ENCODE peak calls at places on chromosomes 2 and 18, in nine cellular contexts. G is HL-60, X is Calu3, M is kidney, O is colonic mucosa, J is nephron progenitor cell, A is AG04450, B is mammary epithelial cell, Q is fibroblast of mammary gland. R is an unnamed sample.

GRCh38 chr2:173584676-173585453 is 230.2 kb downstream of the CDCA7 start:
- DNase-seq in G (no peak), X (no peak), M (no peak), O (no peak), J (no peak), A (no peak), B (no peak), Q (no peak), R (no peak)

GRCh38 chr2:3309496-3310355 is 67.9 kb downstream of the EIPR1 start:
- DNase-seq in G (no peak), X (no peak), M (peak), O (no peak), J (no peak), A (no peak), B (no peak), Q (no peak), R (no peak)

GRCh38 chr18:49487711-49488310 is 777 bp upstream of the C18orf32 start:
- DNase-seq in G (no peak), X (no peak), M (no peak), O (no peak), J (no peak), A (no peak), B (no peak), Q (peak), R (no peak)

GRCh38 chr2:96241901-96242611 is 23.7 kb downstream of the TMEM127 start:
- DNase-seq in G (peak), X (no peak), M (peak), O (no peak), J (no peak), A (peak), B (peak), Q (peak), R (no peak)

GRCh38 chr2:207284556-207285450 is 119.1 kb upstream of the KLF7 start:
- DNase-seq in G (no peak), X (no peak), M (no peak), O (no peak), J (no peak), A (no peak), B (no peak), Q (no peak), R (no peak)

GRCh38 chr18:13725566-13726227 is 661 bp downstream of the FAM210A start:
- DNase-seq in G (peak), X (no peak), M (no peak), O (peak), J (no peak), A (no peak), B (peak), Q (peak), R (no peak)

GRCh38 chr18:13500891-13501887 is 225.2 kb downstream of the FAM210A start:
- DNase-seq in G (no peak), X (peak), M (no peak), O (no peak), J (no peak), A (no peak), B (peak), Q (peak), R (no peak)

GRCh38 chr2:197710424-197711042 is 5.4 kb downstream of the MARS2 start:
- DNase-seq in G (no peak), X (no peak), M (no peak), O (no peak), J (no peak), A (no peak), B (no peak), Q (no peak), R (no peak)

GRCh38 chr2:19982268-19982667 is 7.6 kb downstream of the WDR35 start:
- DNase-seq in G (no peak), X (no peak), M (no peak), O (no peak), J (no peak), A (no peak), B (no peak), Q (peak), R (no peak)

GRCh38 chr2:195494452-195494851 is 162.6 kb upstream of the SLC39A10 start:
- DNase-seq in G (no peak), X (no peak), M (no peak), O (no peak), J (no peak), A (no peak), B (no peak), Q (peak), R (no peak)

GRCh38 chr2:59830601-59831000 is 722.9 kb downstream of the BCL11A start:
- DNase-seq in G (no peak), X (no peak), M (no peak), O (no peak), J (no peak), A (no peak), B (no peak), Q (no peak), R (no peak)

GRCh38 chr2:164112105-164112504 is 376.3 kb upstream of the FIGN start:
- DNase-seq in G (no peak), X (no peak), M (no peak), O (no peak), J (no peak), A (no peak), B (no peak), Q (no peak), R (no peak)

GRCh38 chr2:32003791-32004190 is 7.0 kb downstream of the MEMO1 start:
- DNase-seq in G (no peak), X (no peak), M (no peak), O (no peak), J (no peak), A (no peak), B (peak), Q (no peak), R (no peak)

GRCh38 chr18:27959101-27959500 is 217.8 kb downstream of the CDH2 start:
- DNase-seq in G (no peak), X (no peak), M (no peak), O (no peak), J (no peak), A (no peak), B (no peak), Q (no peak), R (no peak)

GRCh38 chr2:145007673-145008263 is 487.8 kb upstream of the ZEB2 start:
- DNase-seq in G (no peak), X (no peak), M (no peak), O (no peak), J (no peak), A (no peak), B (peak), Q (peak), R (no peak)

GRCh38 chr2:200810967-200811335 is 759 bp upstream of the BZW1 start:
- DNase-seq in G (no peak), X (no peak), M (no peak), O (no peak), J (no peak), A (no peak), B (no peak), Q (no peak), R (no peak)

GRCh38 chr2:200810252-200810650 is 1.5 kb upstream of the BZW1 start:
- DNase-seq in G (peak), X (peak), M (no peak), O (peak), J (no peak), A (peak), B (peak), Q (peak), R (peak)

GRCh38 chr2:200814276-200814815 is 2.6 kb downstream of the BZW1 start:
- DNase-seq in G (no peak), X (no peak), M (no peak), O (no peak), J (no peak), A (no peak), B (no peak), Q (no peak), R (no peak)

GRCh38 chr2:200811336-200812121 is at the start of gene BZW1:
- DNase-seq in G (peak), X (peak), M (peak), O (peak), J (peak), A (peak), B (peak), Q (peak), R (peak)

GRCh38 chr2:200812122-200813022 is 662 bp downstream of the BZW1 start:
- DNase-seq in G (peak), X (peak), M (peak), O (peak), J (peak), A (no peak), B (peak), Q (peak), R (no peak)
- TF ChIP-seq CTCF in G (peak), X (peak), M (peak), O (peak), J (peak), A (peak), B (peak), Q (peak), R (peak)

GRCh38 chr18:63949068-63949737 is at the start of gene HMSD:
- DNase-seq in G (no peak), X (peak), M (peak), O (peak), J (peak), A (no peak), B (peak), Q (peak), R (no peak)
- TF ChIP-seq CTCF in G (no peak), X (peak), M (peak), O (peak), J (peak), A (peak), B (peak), Q (no peak), R (peak)

DNA sequence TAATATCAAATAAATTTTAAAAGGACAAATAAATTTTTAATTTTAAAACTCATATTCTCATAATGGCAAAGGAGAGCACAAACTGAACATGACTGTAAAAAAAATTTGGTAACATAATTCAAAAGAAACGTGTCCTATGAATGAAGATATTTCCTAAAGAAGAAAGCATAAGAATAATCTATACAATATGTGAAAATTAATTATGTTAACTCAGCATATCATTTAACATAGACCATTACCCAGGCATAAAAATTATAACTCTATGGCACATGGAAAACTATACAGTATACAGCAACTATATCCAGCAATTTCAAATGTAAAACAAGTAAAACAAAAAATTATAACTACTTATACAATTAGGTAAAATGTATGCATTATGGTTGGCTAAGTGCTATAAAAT is 288.1 kb downstream of the SUCLG1 start:
- DNase-seq in G (no peak), X (no peak), M (no peak), O (no peak), J (no peak), A (no peak), B (no peak), Q (no peak), R (no peak)
- TF ChIP-seq CTCF in G (no peak), X (no peak), M (no peak), O (no peak), J (no peak), A (no peak), B (no peak), Q (no peak), R (no peak)

DNA sequence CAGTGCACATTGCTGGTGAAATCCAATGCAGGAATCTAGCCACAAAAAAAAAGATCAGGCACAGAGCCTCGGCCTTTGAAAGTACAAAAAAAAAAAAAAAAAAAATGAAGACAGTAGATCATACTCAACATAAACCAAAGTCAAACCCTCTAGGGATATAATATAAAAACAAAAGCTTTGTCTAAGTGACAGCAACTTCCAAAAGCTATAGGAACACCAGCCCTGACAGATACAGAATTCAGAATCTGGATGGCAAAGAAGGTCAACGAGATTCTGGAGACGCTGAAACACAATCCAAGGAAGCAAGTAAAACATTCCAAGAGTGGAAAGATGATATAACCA is 54.0 kb upstream of the SCN1A start:
- DNase-seq in G (no peak), X (no peak), M (no peak), O (no peak), J (no peak), A (no peak), B (no peak), Q (no peak), R (no peak)
- TF ChIP-seq CTCF in G (no peak), X (no peak), M (no peak), O (no peak), J (no peak), A (no peak), B (no peak), Q (no peak), R (no peak)

DNA sequence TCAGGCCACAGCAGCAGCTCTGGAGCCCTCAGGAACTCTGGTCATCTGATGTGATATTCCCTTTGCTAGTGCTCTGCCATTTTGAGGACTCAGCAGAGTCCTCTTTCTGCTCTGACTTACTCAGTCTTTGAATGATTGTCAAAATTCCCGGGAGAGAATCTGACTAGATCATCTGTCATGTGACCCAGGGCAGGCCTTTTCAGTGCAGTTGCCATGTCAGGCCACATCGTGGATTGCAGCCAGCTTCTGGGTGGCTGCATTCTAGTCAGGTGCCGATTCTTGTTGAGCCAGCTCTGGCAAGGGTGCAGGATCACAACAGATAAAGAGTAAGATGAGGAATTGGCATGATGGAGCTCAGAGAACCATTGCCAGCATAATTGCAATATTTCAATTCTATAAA is 795.6 kb downstream of the CPS1 start:
- DNase-seq in G (no peak), X (no peak), M (no peak), O (no peak), J (no peak), A (no peak), B (peak), Q (no peak), R (no peak)
- TF ChIP-seq CTCF in G (no peak), X (no peak), M (no peak), O (no peak), J (no peak), A (no peak), B (peak), Q (no peak), R (no peak)

DNA sequence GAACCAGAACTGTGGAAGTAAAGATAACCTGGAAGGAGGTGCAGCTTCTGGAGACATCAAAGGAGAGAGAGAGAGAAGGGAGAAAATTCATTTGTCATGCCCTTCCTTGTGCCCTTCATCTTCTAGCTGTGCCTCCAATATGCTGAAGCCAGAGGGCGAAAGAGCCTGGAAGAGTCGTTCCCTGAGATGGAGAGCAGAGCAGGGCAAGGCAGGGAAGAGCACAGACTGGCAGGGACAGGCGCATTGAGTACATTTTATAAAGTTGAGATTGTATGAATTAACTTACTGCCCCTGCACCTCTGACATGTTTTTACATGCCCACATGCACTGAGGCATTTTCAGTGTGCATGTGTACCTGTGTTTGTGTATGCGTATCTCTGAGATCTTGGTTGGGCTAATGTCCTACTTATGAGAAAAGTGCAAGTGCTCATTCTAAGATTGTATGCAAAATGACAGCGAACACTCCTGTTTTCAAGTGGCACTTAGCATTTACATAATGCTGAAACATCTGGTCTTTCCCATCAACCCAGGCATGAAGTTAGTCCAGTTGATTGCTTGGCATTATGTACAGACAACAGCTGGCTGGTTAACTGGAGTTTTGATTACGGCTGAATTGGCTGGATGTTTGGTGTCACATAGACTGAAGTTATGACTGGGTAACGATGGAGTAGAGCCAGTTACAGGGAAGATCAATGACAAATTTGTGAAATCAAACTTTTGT is 23.7 kb upstream of the MMADHC start:
- DNase-seq in G (no peak), X (no peak), M (no peak), O (no peak), J (no peak), A (no peak), B (peak), Q (no peak), R (no peak)
- TF ChIP-seq CTCF in G (no peak), X (no peak), M (no peak), O (no peak), J (no peak), A (no peak), B (peak), Q (no peak), R (peak)

DNA sequence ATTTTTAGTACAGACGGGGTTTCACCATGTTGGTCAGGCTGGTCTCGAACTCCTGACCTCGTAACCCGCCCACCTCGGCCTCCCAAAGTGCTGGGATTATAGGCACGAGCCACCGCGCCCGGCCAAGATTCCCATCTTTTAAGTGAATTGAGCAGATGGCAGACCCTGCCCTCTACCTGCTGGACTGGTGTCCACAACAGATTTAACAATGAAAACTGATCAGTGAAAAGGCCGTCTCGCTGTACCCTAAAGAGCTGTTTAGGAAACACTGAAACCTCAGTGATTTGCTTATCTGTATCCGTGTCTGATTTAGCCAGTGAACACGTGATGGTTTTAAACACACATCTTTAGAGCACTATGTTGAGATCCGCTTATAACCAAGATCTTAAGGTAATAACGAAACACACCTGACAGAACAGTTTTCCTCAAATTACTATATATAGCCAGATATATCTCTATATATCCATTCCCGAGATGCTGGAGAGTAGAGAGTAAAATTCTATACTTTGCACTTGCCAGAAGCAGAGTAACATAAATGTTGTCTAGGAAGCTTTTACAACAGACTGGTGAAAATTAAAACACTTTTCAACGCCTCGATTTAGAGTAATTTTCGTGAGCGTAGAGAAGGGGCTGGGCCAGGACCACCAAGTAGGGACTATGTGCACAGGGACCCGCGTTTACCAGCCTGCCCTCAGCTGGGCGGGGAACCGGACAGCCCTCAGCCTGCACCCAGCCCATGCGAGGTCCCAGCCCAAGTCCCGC is 593 bp downstream of the FAM161A start:
- DNase-seq in G (no peak), X (peak), M (no peak), O (peak), J (peak), A (no peak), B (peak), Q (peak), R (no peak)
- TF ChIP-seq CTCF in G (no peak), X (no peak), M (peak), O (no peak), J (no peak), A (no peak), B (peak), Q (no peak), R (no peak)

R was measured in AG09319.